ENCODE peak calls at places on chromosomes 1 and 21, in eight cellular contexts. C is HFF-Myc; M is neuronal stem cell; I is CD8-positive, alpha-beta memory T cell; B is endodermal cell; S is MM.1S; R is ovary; A is astrocyte of the spinal cord. D is an unnamed sample.

GRCh38 chr1:25692560-25692959 is 76.0 kb downstream of the MAN1C1 start:
- DNase-seq in I (no peak), C (no peak), A (no peak), R (no peak), S (no peak), M (no peak), B (peak; percentile 89), D (no peak)

GRCh38 chr1:232340448-232340847 is 289.5 kb downstream of the SIPA1L2 start:
- DNase-seq in M (no peak), A (no peak), C (no peak), R (no peak), B (no peak), S (no peak), I (no peak), D (no peak)

GRCh38 chr1:221394011-221394544 is 347.8 kb downstream of the DUSP10 start:
- DNase-seq in C (peak; percentile 29), I (no peak), M (no peak), S (no peak), B (no peak), R (no peak), A (peak; percentile 80), D (peak; percentile 72)

GRCh38 chr1:86825294-86825693 is 88.6 kb downstream of the SELENOF start:
- DNase-seq in S (no peak), I (no peak), B (no peak), C (no peak), A (peak; percentile 49), M (no peak), R (no peak), D (no peak)

GRCh38 chr1:231814031-231814430 is 187.4 kb downstream of the DISC1 start:
- DNase-seq in R (no peak), B (no peak), C (no peak), A (peak; percentile 6), S (no peak), M (no peak), I (no peak), D (no peak)

GRCh38 chr1:198890531-198890930 is 251.7 kb downstream of the PTPRC start:
- DNase-seq in B (no peak), A (peak; percentile 42), S (no peak), I (no peak), M (no peak), R (no peak), C (no peak), D (no peak)

GRCh38 chr21:45326834-45327457 is 39.3 kb upstream of the POFUT2 start:
- DNase-seq in M (no peak), C (no peak), A (no peak), I (no peak), S (no peak), R (peak; percentile 25), B (peak; percentile 51), D (no peak)

GRCh38 chr21:29318354-29318753 is 19.6 kb downstream of the BACH1 start:
- DNase-seq in M (no peak), R (no peak), B (no peak), A (no peak), S (no peak), I (no peak), C (no peak), D (no peak)

GRCh38 chr1:156525856-156526479 is 25.4 kb upstream of the MEF2D start:
- DNase-seq in S (no peak), C (no peak), I (no peak), M (no peak), R (no peak), A (no peak), B (peak; percentile 78), D (no peak)
- H3K4me3 ChIP-seq in S (no peak overlapping the region), C (no peak overlapping the region), I (no peak overlapping the region), M (no peak overlapping the region), R (no peak overlapping the region), A (no peak overlapping the region), B (no peak overlapping the region), D (no peak overlapping the region)

GRCh38 chr1:165376041-165376810 is 19.7 kb upstream of the LMX1A start:
- DNase-seq in A (peak; percentile 77), I (no peak), R (peak; percentile 94), B (peak; percentile 93), C (peak; percentile 50), S (no peak), M (peak; percentile 67), D (peak; percentile 84)
- H3K4me3 ChIP-seq in A (peak overlapping the region; percentile 18), I (no peak overlapping the region), R (peak overlapping the region; percentile 45), B (peak overlapping the region; percentile 76), C (peak overlapping the region; percentile 25), S (no peak overlapping the region), M (peak overlapping the region; percentile 11), D (peak overlapping the region; percentile 33)

GRCh38 chr1:205570173-205570501 is 61.7 kb downstream of the ELK4 start:
- DNase-seq in R (no peak), S (no peak), B (no peak), I (no peak), A (no peak), M (no peak), C (no peak), D (no peak)

GRCh38 chr1:205568135-205568468 is 63.6 kb downstream of the CDK18 start:
- DNase-seq in S (no peak), B (no peak), M (no peak), R (no peak), I (no peak), C (no peak), A (no peak), D (no peak)

GRCh38 chr1:205567716-205568115 is 63.2 kb downstream of the CDK18 start:
- DNase-seq in M (no peak), I (no peak), C (no peak), R (no peak), B (no peak), S (no peak), A (no peak), D (no peak)

GRCh38 chr1:205569411-205570172 is 62.2 kb downstream of the ELK4 start:
- DNase-seq in M (no peak), C (no peak), R (no peak), B (no peak), S (no peak), A (no peak), I (no peak), D (no peak)

DNA sequence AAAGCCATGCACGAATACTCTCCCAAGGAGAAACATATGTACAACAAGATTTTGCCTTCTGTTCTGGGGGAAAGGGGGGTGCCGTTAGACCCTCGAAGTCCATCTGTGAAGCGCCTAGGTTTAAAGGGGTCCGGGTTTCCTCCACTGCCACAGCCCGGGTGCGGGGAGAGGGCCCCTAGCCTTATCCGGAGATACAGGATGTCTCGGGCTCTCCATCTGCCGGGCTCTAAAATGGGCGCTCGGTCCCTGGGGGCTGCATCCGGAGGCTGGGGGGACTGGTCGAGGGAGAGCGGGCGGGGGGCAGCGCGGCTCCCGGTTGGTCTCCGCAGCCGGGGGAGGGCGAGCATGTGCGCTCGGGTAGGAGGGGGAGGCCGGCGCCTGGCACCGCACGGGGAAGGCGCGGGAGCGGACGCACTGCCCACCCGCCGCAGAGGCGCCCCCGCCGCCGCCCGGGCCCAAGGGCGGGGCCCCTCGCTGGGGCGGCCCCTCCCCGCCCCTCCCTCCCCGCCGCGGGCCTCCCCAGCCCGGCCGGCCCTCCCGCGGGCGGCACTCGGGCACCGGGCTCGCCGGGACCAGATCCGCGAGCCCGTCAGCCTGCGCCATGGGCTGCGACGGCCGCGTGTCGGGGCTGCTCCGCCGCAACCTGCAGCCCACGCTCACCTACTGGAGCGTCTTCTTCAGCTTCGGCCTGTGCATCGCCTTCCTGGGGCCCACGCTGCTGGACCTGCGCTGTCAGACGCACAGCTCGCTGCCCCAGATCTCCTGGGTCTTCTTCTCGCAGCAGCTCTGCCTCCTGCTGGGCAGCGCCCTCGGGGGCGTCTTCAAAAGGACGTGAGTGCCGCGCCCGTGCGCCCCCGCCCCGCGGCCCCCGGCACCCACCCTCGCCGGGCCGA is 63.1 kb downstream of the ELK4 start:
- DNase-seq in B (no peak), S (no peak), A (no peak), M (no peak), I (no peak), R (no peak), C (no peak), D (no peak)
- H3K4me3 ChIP-seq in B (no peak overlapping the region), S (no peak overlapping the region), A (no peak overlapping the region), M (peak overlapping the region; percentile 80), I (no peak overlapping the region), R (no peak overlapping the region), C (no peak overlapping the region), D (peak overlapping the region; percentile 21)

DNA sequence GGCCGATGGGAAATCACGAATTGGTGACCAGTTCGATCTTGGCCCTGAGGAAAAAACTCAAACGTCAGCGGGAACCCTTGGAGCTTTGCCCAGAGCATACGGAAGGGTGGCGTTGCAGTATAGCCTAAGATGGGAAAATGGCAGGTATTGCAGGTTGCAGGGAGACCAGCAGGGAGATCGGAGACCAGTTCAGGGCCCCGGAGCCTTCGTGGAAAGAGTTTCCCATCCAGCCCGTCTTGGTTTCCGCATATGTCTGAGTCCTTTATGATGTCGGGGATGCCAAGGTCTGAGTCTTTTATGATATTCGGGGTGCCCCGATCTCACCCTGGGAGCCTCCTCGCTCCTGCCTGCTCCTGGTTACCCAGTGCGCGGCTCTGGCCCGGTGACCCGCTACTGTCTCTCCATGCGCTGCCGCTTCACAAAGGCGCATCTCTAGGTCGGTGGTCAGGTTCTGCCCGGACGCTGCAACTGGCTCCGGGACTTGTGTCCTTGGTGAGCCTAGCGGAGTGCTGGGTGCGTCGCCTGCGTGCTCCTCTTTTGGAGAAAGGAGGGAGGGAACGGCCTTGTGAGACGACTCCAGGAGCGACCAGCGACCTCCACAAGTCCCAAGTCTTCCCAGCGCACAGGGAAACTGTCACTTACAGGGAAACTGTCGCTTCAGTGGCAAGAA is 94.2 kb downstream of the PRKAB2 start:
- DNase-seq in M (no peak), C (no peak), I (no peak), A (no peak), S (no peak), R (no peak), B (no peak), D (no peak)
- H3K4me3 ChIP-seq in M (no peak overlapping the region), C (no peak overlapping the region), I (no peak overlapping the region), A (no peak overlapping the region), S (no peak overlapping the region), R (no peak overlapping the region), B (peak overlapping the region; percentile 56), D (no peak overlapping the region)

D was measured in skeletal muscle cell.